ENCODE peak calls at places on chromosomes 6 and 20, in six cellular contexts. H, Z, S, E, J and B are unnamed samples.

GRCh38 chr6:13641315-13641714 is 26.2 kb downstream of the NOL7 start:
- DNase-seq in H (no peak), Z (no peak), S (no peak), E (no peak), J (no peak), B (no peak)

GRCh38 chr20:50359607-50360217 is 150.5 kb upstream of the PTPN1 start:
- DNase-seq in H (no peak), Z (no peak), S (no peak), E (no peak), J (no peak), B (no peak)

GRCh38 chr6:32944265-32944664 is 3.4 kb upstream of the HLA-DMB start:
- DNase-seq in H (no peak), Z (peak), S (no peak), E (no peak), J (no peak), B (peak)

GRCh38 chr6:127022297-127022696 is 96.2 kb upstream of the RSPO3 start:
- DNase-seq in H (no peak), Z (no peak), S (no peak), E (no peak), J (no peak), B (no peak)

GRCh38 chr20:54212226-54212625 is 4.3 kb downstream of the PFDN4 start:
- DNase-seq in H (no peak), Z (no peak), S (no peak), E (no peak), J (no peak), B (no peak)

GRCh38 chr20:49267327-49267726 is 10.5 kb downstream of the ZNFX1 start:
- DNase-seq in H (no peak), Z (no peak), S (no peak), E (no peak), J (no peak), B (no peak)

GRCh38 chr6:161414180-161414579 is 140.3 kb upstream of the AGPAT4 start:
- DNase-seq in H (no peak), Z (no peak), S (no peak), E (no peak), J (no peak), B (no peak)

GRCh38 chr20:44017905-44018683 is 103.4 kb downstream of the TOX2 start:
- DNase-seq in H (peak), Z (no peak), S (no peak), E (peak), J (peak), B (no peak)

GRCh38 chr20:58467572-58468330 is 47.4 kb downstream of the APCDD1L start:
- DNase-seq in H (no peak), Z (no peak), S (no peak), E (no peak), J (no peak), B (no peak)

GRCh38 chr6:97626586-97627441 is 343.8 kb upstream of the MMS22L start:
- DNase-seq in H (no peak), Z (no peak), S (no peak), E (no peak), J (no peak), B (no peak)

GRCh38 chr6:128098000-128098581 is 197.2 kb upstream of the THEMIS start:
- DNase-seq in H (no peak), Z (no peak), S (no peak), E (no peak), J (no peak), B (no peak)

GRCh38 chr6:64672131-64672530 is 1034.9 kb downstream of the EYS start:
- DNase-seq in H (no peak), Z (no peak), S (no peak), E (no peak), J (no peak), B (peak)

GRCh38 chr6:31545291-31545690 is 1.1 kb downstream of the ATP6V1G2 start:
- DNase-seq in H (no peak), Z (no peak), S (no peak), E (no peak), J (no peak), B (no peak)

GRCh38 chr20:41862023-41862422 is 243.8 kb upstream of the CHD6 start:
- DNase-seq in H (no peak), Z (no peak), S (no peak), E (no peak), J (no peak), B (no peak)

GRCh38 chr20:1427457-1428054 is 34.7 kb upstream of the FKBP1A start:
- DNase-seq in H (no peak), Z (no peak), S (no peak), E (no peak), J (peak), B (no peak)

GRCh38 chr20:32480361-32481199 is 104.6 kb downstream of the NOL4L start:
- DNase-seq in H (no peak), Z (no peak), S (no peak), E (no peak), J (peak), B (no peak)

GRCh38 chr6:159988983-159989454 is 20.1 kb downstream of the IGF2R start:
- DNase-seq in H (no peak), Z (no peak), S (no peak), E (no peak), J (no peak), B (peak)

GRCh38 chr6:89002523-89002922 is 39.1 kb upstream of the RNGTT start:
- DNase-seq in H (no peak), Z (no peak), S (no peak), E (no peak), J (no peak), B (no peak)

GRCh38 chr20:37319120-37319717 is 26.7 kb upstream of the SRC start:
- DNase-seq in H (no peak), Z (no peak), S (no peak), E (no peak), J (no peak), B (peak)

GRCh38 chr20:63652192-63652980 is 838 bp downstream of the STMN3 start:
- DNase-seq in H (peak), Z (no peak), S (no peak), E (no peak), J (no peak), B (peak)

GRCh38 chr6:101393291-101394251 is at the start of gene GRIK2:
- DNase-seq in H (peak), Z (no peak), S (no peak), E (no peak), J (peak), B (peak)

GRCh38 chr6:42502990-42503389 is 51.3 kb upstream of the TRERF1 start:
- DNase-seq in H (no peak), Z (no peak), S (no peak), E (no peak), J (no peak), B (no peak)

GRCh38 chr6:85112540-85112939 is 337.3 kb upstream of the NT5E start:
- DNase-seq in H (no peak), Z (no peak), S (no peak), E (no peak), J (no peak), B (no peak)

GRCh38 chr6:84086545-84087429 is 53.2 kb downstream of the MRAP2 start:
- DNase-seq in H (no peak), Z (no peak), S (no peak), E (no peak), J (no peak), B (no peak)

GRCh38 chr6:105243487-105243886 is 63.7 kb upstream of the POPDC3 start:
- DNase-seq in H (no peak), Z (no peak), S (no peak), E (no peak), J (no peak), B (no peak)

GRCh38 chr6:25991785-25992412 is 29.3 kb downstream of the TRIM38 start:
- DNase-seq in H (peak), Z (peak), S (peak), E (no peak), J (no peak), B (peak)

GRCh38 chr6:159513074-159513473 is 180.0 kb downstream of the SOD2 start:
- DNase-seq in H (no peak), Z (no peak), S (no peak), E (no peak), J (no peak), B (no peak)

GRCh38 chr20:10551732-10552724 is 116.9 kb downstream of the SLX4IP start:
- DNase-seq in H (peak), Z (no peak), S (no peak), E (no peak), J (no peak), B (peak)

GRCh38 chr20:16569218-16570153 is 3.8 kb downstream of the KIF16B start:
- DNase-seq in H (no peak), Z (no peak), S (no peak), E (no peak), J (no peak), B (no peak)

GRCh38 chr6:46925563-46926253 is 4.0 kb upstream of the ADGRF5 start:
- DNase-seq in H (no peak), Z (no peak), S (no peak), E (no peak), J (peak), B (no peak)